ENCODE peak calls at places on chromosomes 11 and 22, in ten cellular contexts. N is stimulated activated naive B cell treated with anti-CD40 and anti-IgM and Interleukin-4, amounts not matched to agents 10 μg/mL and 1 μg/mL and 100 μg/mL, for 72 hours; S is adrenal gland; A is effector memory CD4-positive, alpha-beta T cell; L is AML-193; E is pons; T is right cardiac atrium; B is anterior cingulate cortex; P is left colon; Z is neural crest cell. G is an unnamed sample.
A peak's percentile ranks its signal among the peaks of the same experiment; 100 is the strongest.

GRCh38 chr22:47107431-47107830 is 345.0 kb downstream of the TBC1D22A start:
- DNase-seq in L (no peak), B (no peak), T (no peak), A (no peak), S (no peak), E (no peak), Z (no peak), N (no peak), P (no peak), G (no peak)

GRCh38 chr22:28998681-28999080 is 63.0 kb downstream of the C22orf31 start:
- DNase-seq in E (no peak), A (no peak), T (peak; percentile 47), L (no peak), P (no peak), B (no peak), Z (no peak), N (no peak), S (no peak), G (peak; percentile 36)

GRCh38 chr11:129453293-129453721 is 77.7 kb downstream of the BARX2 start:
- DNase-seq in P (no peak), S (no peak), N (no peak), L (no peak), T (no peak), Z (no peak), A (no peak), B (no peak), E (peak; percentile 83), G (no peak)

GRCh38 chr11:19200410-19201201 is 1.2 kb downstream of the CSRP3 start:
- DNase-seq in P (peak; percentile 60), T (no peak), A (no peak), S (no peak), E (no peak), N (no peak), B (no peak), L (peak; percentile 72), Z (no peak), G (peak; percentile 50)

GRCh38 chr11:27972432-27973170 is 135.4 kb downstream of the KIF18A start:
- DNase-seq in E (no peak), B (no peak), Z (no peak), L (no peak), S (no peak), P (no peak), T (no peak), N (no peak), A (no peak), G (no peak)

GRCh38 chr11:44101098-44101497 is 5.6 kb downstream of the EXT2 start:
- DNase-seq in S (no peak), L (no peak), B (no peak), P (no peak), N (no peak), E (no peak), T (no peak), A (no peak), Z (no peak), G (no peak)

GRCh38 chr11:66840317-66841091 is 2.7 kb upstream of the RCE1 start:
- DNase-seq in P (no peak), L (no peak), B (no peak), A (no peak), Z (no peak), N (no peak), E (no peak), T (no peak), S (no peak), G (no peak)

GRCh38 chr11:44559207-44559943 is 6.1 kb upstream of the CD82 start:
- DNase-seq in E (peak; percentile 31), B (no peak), P (no peak), L (no peak), T (no peak), A (no peak), N (peak; percentile 77), S (no peak), Z (peak; percentile 26), G (no peak)

GRCh38 chr11:9003573-9004309 is at the start of gene NRIP3:
- DNase-seq in N (peak; percentile 32), E (peak; percentile 28), B (peak; percentile 39), L (no peak), T (peak; percentile 82), Z (peak; percentile 63), A (peak; percentile 80), S (peak; percentile 81), P (peak; percentile 58), G (peak; percentile 86)

GRCh38 chr11:117295438-117296137 is 4.4 kb downstream of the BACE1-AS start:
- DNase-seq in B (peak; percentile 76), A (no peak), T (no peak), Z (no peak), N (no peak), S (no peak), P (no peak), L (no peak), E (peak; percentile 97), G (no peak)

GRCh38 chr22:39381009-39381755 is 18.4 kb upstream of the TAB1 start:
- DNase-seq in L (no peak), A (no peak), E (no peak), Z (no peak), T (no peak), S (no peak), B (no peak), P (no peak), N (no peak), G (no peak)

GRCh38 chr11:17389205-17389956 is 922 bp upstream of the KCNJ11 start:
- DNase-seq in N (peak; percentile 49), Z (peak; percentile 78), B (peak; percentile 46), S (peak; percentile 74), E (no peak), T (peak; percentile 70), A (peak; percentile 60), P (peak; percentile 72), L (peak; percentile 48), G (peak; percentile 87)

GRCh38 chr11:44326615-44327475 is 16.9 kb upstream of the ALX4 start:
- DNase-seq in E (no peak), A (no peak), Z (no peak), T (no peak), P (no peak), N (no peak), L (no peak), B (no peak), S (no peak), G (no peak)

GRCh38 chr11:118996926-118997626 is 862 bp upstream of the CENATAC start:
- DNase-seq in T (no peak), B (no peak), N (peak; percentile 56), S (no peak), P (no peak), E (no peak), A (no peak), L (peak; percentile 60), Z (no peak), G (peak; percentile 26)

GRCh38 chr22:35915477-35916013 is 113.1 kb downstream of the RBFOX2 start:
- DNase-seq in S (no peak), L (no peak), N (no peak), T (no peak), A (no peak), B (no peak), Z (no peak), P (no peak), E (peak; percentile 58), G (no peak)

GRCh38 chr11:129278586-129279319 is 86.6 kb upstream of the ARHGAP32 start:
- DNase-seq in L (no peak), B (no peak), A (no peak), S (no peak), E (no peak), T (peak; percentile 21), Z (peak; percentile 21), N (peak; percentile 4), P (no peak), G (peak; percentile 46)

GRCh38 chr11:64862914-64863313 is 15.5 kb downstream of the EHD1 start:
- DNase-seq in S (no peak), N (no peak), B (no peak), Z (no peak), T (peak; percentile 74), E (no peak), P (no peak), A (no peak), L (no peak), G (peak; percentile 76)

GRCh38 chr11:65124480-65125196 is 2.5 kb downstream of the MRPL49 start:
- DNase-seq in B (no peak), Z (no peak), N (no peak), P (peak; percentile 18), T (no peak), L (no peak), E (no peak), S (peak; percentile 29), A (no peak), G (no peak)

GRCh38 chr11:134223066-134223465 is 701 bp downstream of the NCAPD3 start:
- DNase-seq in N (no peak), L (peak; percentile 5), S (no peak), B (no peak), T (no peak), Z (no peak), E (no peak), P (no peak), A (no peak), G (no peak)

GRCh38 chr11:78929092-78929905 is 354.6 kb upstream of the NARS2 start:
- DNase-seq in P (no peak), B (no peak), Z (no peak), S (no peak), N (no peak), E (no peak), A (no peak), L (no peak), T (no peak), G (no peak)

GRCh38 chr22:25741692-25742626 is at the start of gene MYO18B:
- DNase-seq in N (no peak), L (no peak), S (no peak), Z (no peak), A (no peak), B (no peak), T (peak; percentile 64), P (no peak), E (no peak), G (peak; percentile 83)

GRCh38 chr11:27280131-27280530 is 82.9 kb downstream of the CCDC34 start:
- DNase-seq in Z (no peak), T (no peak), E (no peak), B (no peak), N (no peak), S (no peak), A (no peak), P (no peak), L (no peak), G (no peak)

GRCh38 chr11:11262171-11262920 is 90.7 kb downstream of the CSNK2A3 start:
- DNase-seq in P (no peak), Z (no peak), A (no peak), L (no peak), B (no peak), T (no peak), S (no peak), N (no peak), E (no peak), G (no peak)

GRCh38 chr11:29293825-29294224 is 723.0 kb downstream of the KCNA4 start:
- DNase-seq in Z (no peak), T (no peak), N (no peak), B (no peak), E (peak; percentile 19), S (no peak), A (no peak), L (no peak), P (no peak), G (no peak)

GRCh38 chr11:16604784-16605439 is 133.5 kb upstream of the C11orf58 start:
- DNase-seq in E (peak; percentile 19), N (no peak), Z (peak; percentile 40), T (peak; percentile 68), P (no peak), A (no peak), B (no peak), L (no peak), S (peak; percentile 71), G (peak; percentile 80)

GRCh38 chr11:130897262-130898182 is 18.8 kb downstream of the SNX19 start:
- DNase-seq in E (peak; percentile 51), L (no peak), P (peak; percentile 69), A (no peak), N (no peak), T (peak; percentile 84), S (peak; percentile 93), B (no peak), Z (no peak), G (peak; percentile 84)

GRCh38 chr11:128279861-128280260 is 307.5 kb downstream of the ETS1 start:
- DNase-seq in L (no peak), N (no peak), Z (no peak), P (no peak), E (no peak), T (no peak), A (no peak), S (no peak), B (no peak), G (no peak)

GRCh38 chr11:10916674-10917073 is 58.8 kb upstream of the ZBED5 start:
- DNase-seq in E (no peak), N (no peak), T (no peak), A (no peak), L (no peak), B (no peak), S (no peak), P (no peak), Z (no peak), G (no peak)

G was measured in left ventricle myocardium superior.